ENCODE peak calls at places on chromosome 7, in five cellular contexts. V, K, P, G and E are unnamed samples.

GRCh38 chr7:50544992-50545391 is 20.2 kb downstream of the DDC start:
- DNase-seq in V (no peak), K (no peak), G (no peak), P (no peak), E (no peak)

GRCh38 chr7:13416071-13416470 is 573.4 kb downstream of the ETV1 start:
- DNase-seq in G (no peak), K (no peak), P (no peak), V (no peak), E (no peak)

GRCh38 chr7:139731802-139732470 is 45.9 kb downstream of the HIPK2 start:
- DNase-seq in P (peak), K (no peak), V (peak), G (no peak), E (peak)

GRCh38 chr7:135802697-135803096 is 54.1 kb upstream of the FAM180A start:
- DNase-seq in G (no peak), V (no peak), P (peak), K (no peak), E (no peak)

GRCh38 chr7:50666124-50666496 is 100.9 kb upstream of the DDC start:
- DNase-seq in V (no peak), K (no peak), G (no peak), P (no peak), E (no peak)

GRCh38 chr7:13448243-13448642 is 541.2 kb downstream of the ETV1 start:
- DNase-seq in K (no peak), G (no peak), P (no peak), V (no peak), E (no peak)

GRCh38 chr7:5824297-5824610 is 42.8 kb upstream of the RNF216 start:
- DNase-seq in V (no peak), K (peak), P (no peak), G (no peak), E (no peak)

GRCh38 chr7:37208528-37208927 is 240.1 kb downstream of the ELMO1 start:
- DNase-seq in V (peak), K (peak), G (peak), P (peak), E (no peak)

GRCh38 chr7:155257482-155258232 is 40.0 kb upstream of the INSIG1 start:
- DNase-seq in G (no peak), V (no peak), K (no peak), P (peak), E (no peak)

GRCh38 chr7:136687693-136688322 is 180.6 kb upstream of the CHRM2 start:
- DNase-seq in G (no peak), V (peak), P (peak), K (peak), E (no peak)

GRCh38 chr7:74625446-74625845 is 32.1 kb upstream of the GTF2I start:
- DNase-seq in V (peak), G (no peak), P (peak), K (no peak), E (no peak)

GRCh38 chr7:17638727-17639126 is 301.6 kb downstream of the SNX13 start:
- DNase-seq in P (no peak), K (no peak), V (no peak), G (no peak), E (no peak)

GRCh38 chr7:84506151-84506550 is 311.6 kb upstream of the SEMA3A start:
- DNase-seq in K (no peak), V (no peak), G (no peak), P (no peak), E (no peak)

GRCh38 chr7:45155357-45155900 is 2.2 kb upstream of the RAMP3 start:
- DNase-seq in V (no peak), P (no peak), K (no peak), G (no peak), E (no peak)

GRCh38 chr7:137930616-137931015 is 71.3 kb downstream of the CREB3L2 start:
- DNase-seq in K (no peak), V (peak), P (peak), G (no peak), E (no peak)

GRCh38 chr7:40162516-40162915 is 27.7 kb downstream of the SUGCT start:
- DNase-seq in V (no peak), P (no peak), G (no peak), K (no peak), E (no peak)

GRCh38 chr7:43750016-43750887 is 8.2 kb upstream of the BLVRA start:
- DNase-seq in K (no peak), G (no peak), P (no peak), V (no peak), E (no peak)

GRCh38 chr7:118183254-118183585 is 744 bp upstream of the LSM8 start:
- DNase-seq in V (no peak), P (no peak), G (no peak), K (peak), E (no peak)

GRCh38 chr7:22005151-22005550 is 59.5 kb upstream of the CDCA7L start:
- DNase-seq in V (no peak), G (no peak), P (no peak), K (no peak), E (no peak)

GRCh38 chr7:52811537-52811936 is 223.9 kb upstream of the POM121L12 start:
- DNase-seq in V (no peak), K (no peak), P (no peak), G (no peak), E (no peak)

GRCh38 chr7:24756989-24757798 is at the start of gene GSDME:
- DNase-seq in G (peak), V (peak), K (peak), P (peak), E (peak)

GRCh38 chr7:12412407-12412806 is 8.7 kb upstream of the VWDE start:
- DNase-seq in K (no peak), V (no peak), P (no peak), G (no peak), E (no peak)

GRCh38 chr7:82674319-82674718 is 230.7 kb upstream of the CACNA2D1 start:
- DNase-seq in K (no peak), V (no peak), P (no peak), G (no peak), E (no peak)

GRCh38 chr7:20329389-20330175 is 1.1 kb upstream of the ITGB8 start:
- DNase-seq in G (peak), K (peak), V (peak), P (peak), E (peak)

GRCh38 chr7:107958764-107959526 is 44.0 kb downstream of the LAMB1 start:
- DNase-seq in G (no peak), K (no peak), V (peak), P (peak), E (no peak)

GRCh38 chr7:44618754-44619153 is 12.3 kb downstream of the OGDH start:
- DNase-seq in K (peak), G (no peak), V (no peak), P (no peak), E (no peak)